ENCODE peak calls at places on chromosomes 2 and 18, in seven cellular contexts. A, P, H, B, V, J and Q are unnamed samples.

GRCh38 chr18:48548404-48548771 is 9.6 kb downstream of the CTIF start:
- DNase-seq in P (peak; percentile 73), B (no peak), J (peak; percentile 86), V (no peak), A (no peak), H (no peak), Q (no peak)

GRCh38 chr2:199223791-199224190 is 233.9 kb downstream of the SATB2 start:
- DNase-seq in J (no peak), P (no peak), H (no peak), A (peak; percentile 89), V (no peak), B (no peak), Q (no peak)

GRCh38 chr2:178542569-178542968 is 62.3 kb downstream of the PLEKHA3 start:
- DNase-seq in A (no peak), P (no peak), H (no peak), V (no peak), B (no peak), J (no peak), Q (no peak)

GRCh38 chr2:42141687-42142475 is 27.3 kb upstream of the EML4 start:
- DNase-seq in H (no peak), J (peak; percentile 94), V (no peak), B (peak; percentile 54), P (peak; percentile 84), A (peak; percentile 78), Q (no peak)

GRCh38 chr2:99666256-99666655 is 176.4 kb upstream of the REV1 start:
- DNase-seq in H (no peak), P (no peak), V (no peak), B (no peak), J (no peak), A (no peak), Q (no peak)

GRCh38 chr2:71759056-71759455 is 305.7 kb downstream of the DYSF start:
- DNase-seq in B (no peak), A (no peak), H (no peak), P (no peak), J (peak; percentile 23), V (no peak), Q (no peak)

GRCh38 chr2:71801969-71802368 is 345.7 kb downstream of the CYP26B1 start:
- DNase-seq in J (peak; percentile 80), P (no peak), B (peak; percentile 53), A (peak; percentile 42), H (no peak), V (no peak), Q (no peak)

GRCh38 chr2:120237491-120237902 is 14.3 kb upstream of the TMEM185B start:
- DNase-seq in A (peak; percentile 88), H (no peak), B (no peak), J (peak; percentile 42), V (no peak), P (peak; percentile 84), Q (no peak)

GRCh38 chr2:118711603-118712002 is 135.8 kb downstream of the EN1 start:
- DNase-seq in P (no peak), J (no peak), V (no peak), B (no peak), A (no peak), H (no peak), Q (no peak)

GRCh38 chr2:238970553-238971081 is 122.7 kb downstream of the TWIST2 start:
- DNase-seq in J (peak; percentile 85), V (peak; percentile 36), B (no peak), P (peak; percentile 46), H (no peak), A (peak; percentile 63), Q (peak; percentile 47)

GRCh38 chr2:178865121-178865520 is 57.9 kb upstream of the TTN start:
- DNase-seq in V (no peak), P (no peak), A (peak; percentile 66), J (no peak), H (no peak), B (no peak), Q (no peak)